ENCODE peak calls at places on chromosomes 2 and 18, in four cellular contexts. Z, P, E and B are unnamed samples.

GRCh38 chr18:39441648-39442047 is 1876.0 kb upstream of the CELF4 start:
- DNase-seq in E (no peak), P (no peak), Z (no peak), B (no peak)

GRCh38 chr2:118479020-118479419 is 368.4 kb downstream of the EN1 start:
- DNase-seq in Z (no peak), P (no peak), E (no peak), B (no peak)

GRCh38 chr2:44934024-44934423 is 7.5 kb upstream of the SIX3 start:
- DNase-seq in Z (no peak), P (peak), E (peak), B (no peak)

GRCh38 chr2:27622921-27623384 is 5.9 kb downstream of the CCDC121 start:
- DNase-seq in P (no peak), E (no peak), Z (no peak), B (no peak)

GRCh38 chr18:62325806-62326645 is 916 bp downstream of the TNFRSF11A start:
- DNase-seq in Z (no peak), E (peak), P (peak), B (no peak)

GRCh38 chr2:9710311-9710710 is 79.5 kb upstream of the YWHAQ start:
- DNase-seq in Z (no peak), E (no peak), P (peak), B (no peak)

GRCh38 chr2:235244497-235245215 is 249.2 kb upstream of the AGAP1 start:
- DNase-seq in Z (no peak), E (no peak), P (no peak), B (no peak)

GRCh38 chr2:150178591-150178990 is 308.9 kb downstream of the RND3 start:
- DNase-seq in P (no peak), Z (no peak), E (no peak), B (no peak)